ENCODE peak calls at places on chromosomes 5 and 9, in six cellular contexts. X is AG04450, U is transverse colon, V is PC-3, P is LNCaP clone FGC, F is thyroid gland. M is an unnamed sample.

GRCh38 chr9:121503443-121503842 is 3.8 kb upstream of the GGTA1 start:
- DNase-seq in X (no peak), U (no peak), V (no peak), P (no peak), F (no peak), M (no peak)

GRCh38 chr9:3903273-3903672 is 377.5 kb upstream of the RFX3 start:
- DNase-seq in X (no peak), U (peak), V (no peak), P (no peak), F (no peak), M (no peak)

GRCh38 chr5:90741022-90741564 is 182.5 kb downstream of the ADGRV1 start:
- DNase-seq in X (no peak), U (no peak), V (peak), P (no peak), F (no peak), M (no peak)

GRCh38 chr5:150556859-150557506 is 49.1 kb downstream of the NDST1 start:
- DNase-seq in X (no peak), U (no peak), V (no peak), P (no peak), F (no peak), M (no peak)

GRCh38 chr5:124806026-124806856 is 59.8 kb upstream of the ZNF608 start:
- DNase-seq in X (peak), U (peak), V (peak), P (no peak), F (peak), M (peak)

GRCh38 chr5:55993013-55993412 is 1.8 kb downstream of the IL6ST start:
- DNase-seq in X (no peak), U (no peak), V (peak), P (no peak), F (no peak), M (peak)

GRCh38 chr5:18992264-18992663 is 995.7 kb downstream of the CDH18 start:
- DNase-seq in X (no peak), U (no peak), V (peak), P (no peak), F (no peak), M (no peak)

GRCh38 chr5:90161399-90161798 is 248.2 kb downstream of the CETN3 start:
- DNase-seq in X (no peak), U (peak), V (peak), P (no peak), F (peak), M (peak)

GRCh38 chr9:133656211-133657119 is 20.3 kb downstream of the DBH start:
- DNase-seq in X (no peak), U (no peak), V (no peak), P (no peak), F (peak), M (no peak)

GRCh38 chr9:127116088-127116726 is 6.2 kb downstream of the ANGPTL2 start:
- DNase-seq in X (no peak), U (no peak), V (no peak), P (no peak), F (no peak), M (no peak)

GRCh38 chr5:137617806-137618205 is 118.1 kb downstream of the KLHL3 start:
- DNase-seq in X (no peak), U (no peak), V (peak), P (no peak), F (no peak), M (peak)

GRCh38 chr5:72204946-72205345 is 97.7 kb downstream of the MAP1B start:
- DNase-seq in X (no peak), U (no peak), V (no peak), P (no peak), F (no peak), M (no peak)

GRCh38 chr9:78074385-78075291 is 43.0 kb upstream of the GNAQ start:
- DNase-seq in X (no peak), U (no peak), V (peak), P (no peak), F (no peak), M (peak)

GRCh38 chr9:93345630-93346239 is 105.8 kb upstream of the FAM120A start:
- DNase-seq in X (no peak), U (no peak), V (no peak), P (no peak), F (no peak), M (no peak)

GRCh38 chr5:176676361-176676824 is 29.1 kb downstream of the TSPAN17 start:
- DNase-seq in X (no peak), U (no peak), V (peak), P (no peak), F (peak), M (peak)

GRCh38 chr5:127492854-127493738 is 24.3 kb upstream of the PRRC1 start:
- DNase-seq in X (no peak), U (no peak), V (peak), P (peak), F (no peak), M (peak)

GRCh38 chr5:141969783-141970741 is 1.2 kb downstream of the RNF14 start:
- DNase-seq in X (no peak), U (peak), V (peak), P (peak), F (no peak), M (no peak)

GRCh38 chr9:5510360-5510931 is at the start of gene PDCD1LG2:
- DNase-seq in X (peak), U (no peak), V (peak), P (no peak), F (no peak), M (peak)

GRCh38 chr9:131672451-131672850 is 67.4 kb downstream of the RAPGEF1 start:
- DNase-seq in X (no peak), U (no peak), V (no peak), P (no peak), F (no peak), M (no peak)

GRCh38 chr5:134547579-134547978 is 22.1 kb downstream of the JADE2 start:
- DNase-seq in X (peak), U (no peak), V (peak), P (no peak), F (peak), M (peak)

GRCh38 chr9:121222524-121223171 is 21.0 kb upstream of the RAB14 start:
- DNase-seq in X (no peak), U (no peak), V (peak), P (no peak), F (no peak), M (peak)

GRCh38 chr5:6907320-6907918 is 194.2 kb downstream of the TENT4A start:
- DNase-seq in X (no peak), U (no peak), V (no peak), P (no peak), F (no peak), M (no peak)

GRCh38 chr9:18566125-18566524 is 92.2 kb downstream of the ADAMTSL1 start:
- DNase-seq in X (no peak), U (no peak), V (peak), P (no peak), F (no peak), M (peak)

GRCh38 chr9:35835216-35835604 is 6.2 kb downstream of the TMEM8B start:
- DNase-seq in X (no peak), U (peak), V (peak), P (peak), F (peak), M (no peak)

GRCh38 chr9:21710792-21711191 is 91.6 kb upstream of the MTAP start:
- DNase-seq in X (no peak), U (no peak), V (no peak), P (no peak), F (no peak), M (peak)

GRCh38 chr5:111737716-111738115 is 19.3 kb downstream of the NREP start:
- DNase-seq in X (no peak), U (no peak), V (peak), P (no peak), F (no peak), M (no peak)

GRCh38 chr5:160207061-160207460 is 22.2 kb upstream of the FABP6 start:
- DNase-seq in X (no peak), U (no peak), V (no peak), P (no peak), F (no peak), M (no peak)

GRCh38 chr5:54651482-54652076 is 134.0 kb downstream of the SNX18 start:
- DNase-seq in X (no peak), U (peak), V (no peak), P (peak), F (peak), M (peak)

GRCh38 chr9:37788328-37788727 is 3.5 kb upstream of the EXOSC3 start:
- DNase-seq in X (no peak), U (no peak), V (no peak), P (no peak), F (no peak), M (no peak)

GRCh38 chr9:37787059-37787458 is 2.2 kb upstream of the EXOSC3 start:
- DNase-seq in X (no peak), U (no peak), V (no peak), P (no peak), F (no peak), M (no peak)

GRCh38 chr9:37784291-37784639 is 599 bp downstream of the EXOSC3 start:
- DNase-seq in X (no peak), U (no peak), V (no peak), P (no peak), F (no peak), M (no peak)

GRCh38 chr9:37790096-37790495 is 5.2 kb upstream of the EXOSC3 start:
- DNase-seq in X (no peak), U (no peak), V (no peak), P (no peak), F (no peak), M (no peak)

GRCh38 chr9:37784640-37785483 is at the start of gene EXOSC3:
- DNase-seq in X (peak), U (peak), V (peak), P (peak), F (peak), M (peak)
- TF ChIP-seq CTCF in X (peak), U (peak), V (no peak), P (peak), F (no peak), M (peak)

GRCh38 chr5:149424371-149425315 is 45.6 kb upstream of the IL17B start:
- DNase-seq in X (no peak), U (no peak), V (no peak), P (no peak), F (no peak), M (no peak)
- H3K4me3 ChIP-seq in X (peak), U (no peak), V (no peak), P (no peak), F (no peak), M (no peak)

DNA sequence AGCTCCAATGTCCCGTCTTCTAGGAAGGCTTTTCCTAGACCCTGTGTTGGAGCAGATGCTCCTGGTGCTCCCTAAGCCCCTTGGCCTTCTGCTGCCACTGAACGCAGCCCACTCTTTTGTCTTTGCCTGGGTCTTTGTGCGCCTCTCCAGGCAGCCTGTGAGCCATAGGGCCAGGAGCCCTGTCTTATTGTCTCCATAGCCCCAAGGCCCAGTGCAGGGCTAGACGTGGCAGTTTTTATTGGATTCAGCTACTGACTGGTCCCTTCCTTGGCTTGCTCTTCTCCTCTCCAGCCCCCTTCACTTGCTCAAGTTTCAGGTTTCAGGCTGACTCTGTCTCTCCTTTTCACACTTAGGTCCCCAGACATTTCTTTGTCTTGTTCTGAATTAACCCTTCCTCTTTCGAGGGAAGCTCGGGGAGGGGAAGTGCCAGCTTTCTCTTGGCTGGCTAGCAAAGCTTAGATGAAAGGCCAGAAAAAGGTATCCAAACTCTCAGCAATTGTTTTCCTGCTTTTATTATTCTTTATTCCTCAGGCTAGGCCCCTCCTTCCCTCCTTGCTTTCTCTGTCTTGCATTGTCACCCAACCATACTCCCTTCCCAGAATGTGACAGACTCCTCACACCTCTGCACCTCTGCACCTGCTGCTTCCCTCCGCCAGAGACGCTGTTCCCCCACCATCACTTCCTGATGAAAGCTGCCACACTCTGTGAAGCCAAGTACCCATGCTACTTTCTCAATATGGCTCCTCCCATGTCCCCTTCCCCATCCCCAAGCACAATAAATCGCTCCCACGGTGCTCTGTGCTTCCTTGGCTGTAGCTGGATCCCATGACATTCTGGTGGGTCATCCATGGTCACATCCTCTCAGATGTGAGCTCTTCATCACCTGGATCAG is 101.6 kb upstream of the CPEB4 start:
- DNase-seq in X (no peak), U (no peak), V (no peak), P (no peak), F (no peak), M (no peak)
- TF ChIP-seq CTCF in X (no peak), U (no peak), V (no peak), P (no peak), F (no peak), M (no peak)

GRCh38 chr5:27474054-27474323 is 435.6 kb upstream of the CDH9 start:
- DNase-seq in X (no peak), U (no peak), V (no peak), P (no peak), F (no peak), M (no peak)

GRCh38 chr5:27477550-27477949 is 439.2 kb upstream of the CDH9 start:
- DNase-seq in X (no peak), U (no peak), V (no peak), P (no peak), F (no peak), M (no peak)

GRCh38 chr5:27475063-27475462 is 436.7 kb upstream of the CDH9 start:
- DNase-seq in X (no peak), U (no peak), V (no peak), P (no peak), F (no peak), M (no peak)

GRCh38 chr5:27474395-27474794 is 436.0 kb upstream of the CDH9 start:
- DNase-seq in X (no peak), U (no peak), V (no peak), P (no peak), F (no peak), M (peak)

GRCh38 chr5:27476356-27476988 is 438.1 kb upstream of the CDH9 start:
- DNase-seq in X (no peak), U (no peak), V (no peak), P (no peak), F (no peak), M (no peak)
- H3K4me3 ChIP-seq in X (no peak), U (no peak), V (no peak), P (no peak), F (no peak), M (no peak)

GRCh38 chr5:1074816-1075554 is 36.9 kb downstream of the SLC12A7 start:
- DNase-seq in X (no peak), U (no peak), V (no peak), P (no peak), F (no peak), M (no peak)
- TF ChIP-seq CTCF in X (no peak), U (no peak), V (no peak), P (no peak), F (no peak), M (no peak)

GRCh38 chr5:170254056-170254455 is 21.3 kb downstream of the C5orf58 start:
- DNase-seq in X (no peak), U (no peak), V (peak), P (peak), F (no peak), M (peak)

GRCh38 chr5:170252109-170252508 is 19.3 kb downstream of the C5orf58 start:
- DNase-seq in X (no peak), U (no peak), V (no peak), P (no peak), F (no peak), M (no peak)

GRCh38 chr5:170251462-170251861 is 18.7 kb downstream of the C5orf58 start:
- DNase-seq in X (no peak), U (no peak), V (peak), P (peak), F (no peak), M (peak)

GRCh38 chr5:170250810-170251317 is 18.1 kb downstream of the C5orf58 start:
- DNase-seq in X (no peak), U (no peak), V (no peak), P (no peak), F (no peak), M (no peak)

GRCh38 chr5:170252710-170253350 is 20.0 kb downstream of the C5orf58 start:
- DNase-seq in X (no peak), U (no peak), V (no peak), P (no peak), F (no peak), M (no peak)
- H3K4me3 ChIP-seq in X (no peak), U (no peak), V (no peak), P (no peak), F (no peak), M (no peak)

GRCh38 chr9:84187090-84187489 is 153.5 kb downstream of the SLC28A3 start:
- DNase-seq in X (no peak), U (no peak), V (no peak), P (no peak), F (no peak), M (no peak)
- TF ChIP-seq CTCF in X (no peak), U (no peak), V (no peak), P (no peak), F (no peak), M (no peak)

GRCh38 chr5:143405747-143406098 is 2.2 kb upstream of the NR3C1 start:
- DNase-seq in X (no peak), U (no peak), V (no peak), P (no peak), F (no peak), M (peak)

GRCh38 chr5:143404416-143405062 is 1.1 kb upstream of the NR3C1 start:
- DNase-seq in X (peak), U (peak), V (peak), P (no peak), F (peak), M (peak)

GRCh38 chr5:143405063-143405746 is 1.7 kb upstream of the NR3C1 start:
- DNase-seq in X (peak), U (peak), V (peak), P (no peak), F (peak), M (peak)

GRCh38 chr5:143403607-143404415 is at the start of gene NR3C1:
- DNase-seq in X (peak), U (peak), V (peak), P (no peak), F (peak), M (peak)

DNA sequence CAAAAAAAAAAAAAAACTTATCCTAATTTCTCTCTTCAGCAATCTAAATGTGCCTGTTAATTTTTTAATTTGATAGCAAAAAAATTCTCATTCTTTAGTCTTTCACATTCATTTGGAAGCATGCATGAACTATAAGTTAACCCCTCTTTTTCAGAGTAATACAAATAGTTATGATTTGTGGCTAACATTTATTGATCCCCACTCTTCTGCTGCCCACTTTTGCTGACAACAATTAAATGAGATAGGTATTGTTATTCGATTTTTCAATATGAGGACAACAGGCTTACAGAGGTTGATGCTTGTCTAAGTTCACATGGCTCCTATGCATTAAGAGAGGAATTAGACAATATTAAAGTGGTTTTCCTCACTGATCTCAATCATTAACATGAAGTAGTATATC is 2.9 kb upstream of the NR3C1 start:
- DNase-seq in X (no peak), U (no peak), V (no peak), P (no peak), F (no peak), M (no peak)
- H3K4me3 ChIP-seq in X (no peak), U (no peak), V (no peak), P (no peak), F (no peak), M (no peak)

DNA sequence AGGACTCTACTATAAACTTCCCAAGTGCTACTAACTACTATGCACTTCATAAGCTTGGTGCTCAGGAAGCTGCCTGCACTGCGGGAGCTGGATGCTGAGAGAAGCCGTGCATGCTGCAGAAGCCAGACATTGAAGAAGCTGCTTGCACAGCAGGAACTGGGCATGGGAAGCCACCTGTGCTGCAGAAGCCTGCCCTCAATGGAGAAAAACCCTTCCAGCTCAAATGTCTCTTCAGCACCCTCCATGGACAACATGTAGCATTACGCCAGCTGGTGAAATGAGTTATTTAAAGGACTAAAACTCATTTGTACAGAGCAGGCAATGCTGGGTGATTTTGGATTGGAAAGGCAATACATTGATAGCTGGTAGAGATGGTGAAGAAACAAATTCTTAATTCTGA is 247.2 kb downstream of the KIF4B start:
- DNase-seq in X (no peak), U (no peak), V (no peak), P (no peak), F (no peak), M (no peak)
- TF ChIP-seq CTCF in X (no peak), U (no peak), V (no peak), P (peak), F (no peak), M (no peak)

M was measured in bronchial epithelial cell.